ENCODE peak calls at places on chromosomes 6 and 20, in eight cellular contexts. X is WERI-Rb-1; L is lower leg skin; J is CD8-positive, alpha-beta T cell; V is RWPE1; Y is BE2C; S is GM12864; N is AG04449. D is an unnamed sample.

GRCh38 chr6:79167931-79168694 is 66.4 kb downstream of the HMGN3 start:
- DNase-seq in L (no peak), X (no peak), S (no peak), V (no peak), J (no peak), N (no peak), Y (no peak), D (no peak)

GRCh38 chr6:118335325-118335724 is 212.8 kb upstream of the PLN start:
- DNase-seq in L (no peak), S (no peak), N (no peak), Y (no peak), X (no peak), J (no peak), V (no peak), D (no peak)

GRCh38 chr6:103797738-103798137 is 1062.0 kb downstream of the HACE1 start:
- DNase-seq in X (no peak), S (no peak), V (no peak), L (no peak), Y (no peak), J (no peak), N (no peak), D (no peak)

GRCh38 chr6:53410508-53411258 is 61.9 kb upstream of the ELOVL5 start:
- DNase-seq in X (peak), Y (peak), N (no peak), J (peak), L (no peak), V (peak), S (peak), D (peak)

GRCh38 chr6:161009991-161010390 is 18.4 kb downstream of the MAP3K4 start:
- DNase-seq in X (no peak), Y (no peak), V (no peak), L (no peak), J (no peak), S (no peak), N (no peak), D (no peak)

GRCh38 chr6:170291271-170292110 is 613 bp upstream of the DLL1 start:
- DNase-seq in N (no peak), X (peak), V (no peak), Y (peak), J (peak), S (no peak), L (peak), D (no peak)

GRCh38 chr6:5261545-5262109 is 314 bp downstream of the FARS2 start:
- DNase-seq in N (no peak), Y (no peak), J (no peak), L (no peak), X (no peak), S (no peak), V (no peak), D (no peak)

GRCh38 chr20:36181934-36182603 is 27.5 kb downstream of the EPB41L1 start:
- DNase-seq in S (no peak), J (no peak), N (no peak), L (no peak), Y (no peak), X (no peak), V (no peak), D (no peak)

GRCh38 chr6:26051683-26052310 is 35.4 kb upstream of the HFE start:
- DNase-seq in J (no peak), X (no peak), Y (no peak), L (no peak), V (no peak), S (no peak), N (no peak), D (no peak)

GRCh38 chr6:111105578-111105977 is 18.3 kb downstream of the SLC16A10 start:
- DNase-seq in S (no peak), X (peak), N (no peak), J (peak), L (peak), Y (peak), V (peak), D (no peak)

GRCh38 chr6:71982385-71982784 is 96.0 kb downstream of the RIMS1 start:
- DNase-seq in J (no peak), S (peak), L (no peak), N (no peak), X (no peak), Y (no peak), V (no peak), D (no peak)

GRCh38 chr6:6758915-6759654 is 170.6 kb downstream of the LY86 start:
- DNase-seq in N (no peak), S (peak), L (peak), J (peak), Y (peak), V (peak), X (peak), D (no peak)

GRCh38 chr6:28544211-28544610 is 18.5 kb downstream of the GPX5 start:
- DNase-seq in X (no peak), J (no peak), N (no peak), V (no peak), S (no peak), Y (no peak), L (no peak), D (no peak)

GRCh38 chr6:169881976-169882375 is 130.6 kb downstream of the ERMARD start:
- DNase-seq in V (no peak), S (no peak), Y (no peak), X (no peak), J (no peak), N (no peak), L (no peak), D (no peak)

GRCh38 chr20:47379433-47380150 is 23.1 kb upstream of the ZMYND8 start:
- DNase-seq in J (no peak), Y (no peak), N (peak), S (no peak), V (no peak), L (no peak), X (no peak), D (no peak)

GRCh38 chr6:43142101-43142500 is 29.0 kb upstream of the SRF start:
- DNase-seq in V (no peak), L (no peak), Y (no peak), J (no peak), S (no peak), N (no peak), X (no peak), D (no peak)

GRCh38 chr6:37877373-37878149 is 58.0 kb downstream of the ZFAND3 start:
- DNase-seq in V (no peak), Y (no peak), N (no peak), J (no peak), S (no peak), X (no peak), L (no peak), D (no peak)

DNA sequence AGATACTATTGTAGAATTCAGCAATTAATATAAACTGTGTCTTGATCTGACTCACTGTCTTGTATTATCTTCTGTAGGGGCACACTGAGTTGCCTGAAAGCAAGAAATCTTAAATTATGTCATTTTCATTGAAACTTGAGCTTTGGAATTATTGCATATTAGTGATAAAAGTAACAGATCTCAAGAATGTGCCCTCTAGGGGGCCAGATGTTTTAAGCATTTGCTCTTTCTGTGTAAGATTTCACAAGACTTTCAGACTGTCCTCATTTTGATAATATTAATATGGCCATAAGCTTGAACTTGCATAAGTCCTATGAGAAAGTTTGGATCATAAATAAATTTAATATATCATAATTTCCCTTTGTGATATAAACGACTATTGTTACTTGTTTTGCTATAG is 55.5 kb upstream of the MYO6 start:
- DNase-seq in N (peak), L (no peak), X (no peak), J (no peak), V (no peak), Y (no peak), S (no peak), D (no peak)
- TF ChIP-seq CTCF in N (peak), L (no peak), X (no peak), J (no peak), V (no peak), Y (no peak), S (peak), D (no peak)

GRCh38 chr20:37408202-37408929 is 62.4 kb downstream of the SRC start:
- DNase-seq in N (no peak), J (no peak), S (no peak), V (no peak), X (peak), L (no peak), Y (no peak), D (no peak)
- TF ChIP-seq CTCF in N (no peak), J (no peak), S (no peak), V (no peak), X (no peak), L (no peak), Y (no peak), D (no peak)

DNA sequence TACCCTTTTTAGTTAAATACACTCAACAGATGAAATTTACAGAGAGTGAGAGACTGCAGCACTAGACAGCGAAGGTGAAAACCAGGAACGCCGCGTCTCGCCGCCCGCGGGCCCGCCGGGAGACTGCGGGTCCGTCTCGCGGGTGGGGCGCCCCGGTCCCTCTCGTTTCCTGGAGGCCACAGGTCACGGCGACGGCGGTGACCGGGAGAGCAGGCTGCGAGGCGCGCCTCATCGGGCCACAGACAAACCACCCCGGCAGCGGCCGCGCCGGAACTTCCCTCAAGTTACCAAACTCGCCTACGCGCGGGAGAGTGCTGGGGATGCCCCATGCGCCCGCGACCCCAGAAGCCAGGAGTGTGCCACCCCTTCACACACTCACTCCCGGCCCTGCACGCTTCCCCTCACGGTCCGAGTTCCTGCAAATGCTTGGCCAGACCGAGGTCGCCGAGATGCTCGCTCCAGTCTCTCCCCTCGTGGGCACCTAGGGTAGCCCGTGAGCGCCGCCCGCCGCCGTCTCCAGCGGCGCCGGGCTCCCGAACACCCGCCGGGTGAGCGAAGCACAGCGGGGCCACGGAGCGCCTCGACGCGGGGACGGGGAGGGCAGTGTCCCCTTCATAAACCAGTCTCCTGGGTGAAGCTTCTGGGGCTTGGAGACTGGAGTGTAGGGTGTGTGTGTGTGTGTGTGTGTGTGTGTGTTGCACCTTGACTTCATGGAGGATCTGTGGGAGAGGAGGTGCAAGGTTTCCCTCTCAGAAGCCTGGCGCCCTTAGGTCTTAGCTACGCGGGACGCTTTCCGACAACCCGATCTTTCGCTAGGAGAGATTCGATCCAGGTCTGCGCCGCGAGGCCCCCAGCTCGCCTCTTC is 1.4 kb downstream of the BACH2 start:
- DNase-seq in J (peak), V (peak), N (no peak), L (peak), X (peak), Y (peak), S (no peak), D (peak)
- TF ChIP-seq CTCF in J (no peak), V (peak), N (peak), L (no peak), X (peak), Y (peak), S (no peak), D (no peak)

DNA sequence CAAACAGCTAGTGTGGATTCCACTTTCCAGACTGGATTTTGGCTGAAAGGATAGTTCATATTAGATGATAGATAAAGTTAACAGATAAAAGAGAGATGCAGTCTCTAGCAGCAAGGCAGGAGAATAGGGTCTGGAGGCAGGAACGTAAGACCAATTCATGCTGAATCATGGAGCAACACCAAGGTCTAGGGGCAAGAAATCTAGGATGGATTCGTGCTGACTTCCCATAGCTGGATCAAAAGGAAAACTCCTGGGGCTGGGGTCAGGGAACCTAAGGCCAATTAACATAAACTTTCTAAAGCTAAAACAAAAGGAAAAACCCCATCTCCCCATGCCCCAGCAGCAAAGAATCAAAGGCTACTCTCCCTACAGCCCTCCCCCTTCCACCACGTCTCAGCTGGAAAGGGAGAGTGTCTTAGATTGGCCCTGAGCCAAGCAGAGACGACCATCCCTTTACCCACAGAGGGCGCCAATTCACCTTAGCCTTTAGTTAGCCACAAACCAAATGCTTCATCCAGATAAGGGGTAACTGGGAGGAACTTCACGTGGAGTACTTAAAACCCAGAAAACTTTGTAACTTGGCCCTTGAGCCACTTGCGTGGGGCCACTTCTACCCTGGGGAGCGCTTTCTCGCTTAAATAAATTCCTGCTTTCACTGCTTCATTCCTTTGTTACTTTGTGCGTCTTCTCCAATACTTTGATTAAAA is 7.6 kb downstream of the TREM1 start:
- DNase-seq in S (no peak), Y (peak), X (peak), L (no peak), N (no peak), J (peak), V (peak), D (peak)
- TF ChIP-seq CTCF in S (peak), Y (peak), X (peak), L (no peak), N (peak), J (peak), V (no peak), D (peak)

GRCh38 chr6:33128318-33128717 is 52.5 kb downstream of the HLA-DPB1 start:
- DNase-seq in Y (no peak), L (no peak), V (no peak), S (no peak), J (no peak), N (no peak), X (no peak), D (no peak)

GRCh38 chr6:33124947-33125346 is 49.2 kb downstream of the HLA-DPB1 start:
- DNase-seq in N (no peak), X (no peak), Y (no peak), V (no peak), J (no peak), S (no peak), L (no peak), D (no peak)

GRCh38 chr6:33124525-33124901 is 48.7 kb downstream of the HLA-DPB1 start:
- DNase-seq in J (no peak), N (no peak), V (no peak), S (no peak), X (no peak), Y (no peak), L (no peak), D (no peak)

GRCh38 chr6:33123732-33124524 is 48.1 kb downstream of the HLA-DPB1 start:
- DNase-seq in N (no peak), V (peak), X (peak), Y (peak), S (no peak), L (no peak), J (no peak), D (no peak)

DNA sequence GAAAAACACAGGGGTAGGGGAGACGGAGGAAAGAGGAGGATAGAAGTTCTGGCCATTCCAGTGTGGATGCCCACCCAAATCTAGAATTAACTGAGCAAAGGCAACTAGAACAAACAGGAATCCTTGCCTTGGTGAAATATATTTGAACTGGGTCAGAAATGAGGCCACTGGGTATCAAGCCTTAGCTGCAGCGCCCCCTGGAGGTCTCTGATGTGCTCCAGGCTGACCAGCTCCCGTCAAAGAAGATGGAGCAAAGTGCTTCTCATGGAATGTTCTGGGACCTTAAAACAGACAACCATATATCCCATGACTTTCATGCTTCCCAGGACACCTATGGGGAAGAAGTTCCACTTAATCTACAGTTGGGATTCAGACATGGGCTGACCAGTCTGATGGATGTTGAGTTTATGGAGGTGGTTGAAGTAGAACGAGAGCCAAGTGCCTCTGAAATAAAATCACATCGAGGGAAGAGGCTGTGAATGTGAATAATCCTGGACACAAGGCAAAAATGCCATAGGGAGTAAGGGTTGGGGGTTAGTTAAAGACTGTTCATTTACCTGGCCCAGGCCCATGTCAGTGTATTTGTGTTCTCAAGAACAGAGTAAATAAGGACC is 50.4 kb downstream of the HLA-DPB1 start:
- DNase-seq in V (no peak), S (no peak), X (peak), L (no peak), Y (peak), J (peak), N (no peak), D (peak)
- TF ChIP-seq CTCF in V (peak), S (peak), X (peak), L (no peak), Y (peak), J (peak), N (peak), D (peak)

GRCh38 chr6:56757585-56757984 is 114.9 kb upstream of the DST start:
- DNase-seq in Y (no peak), S (peak), J (no peak), V (no peak), L (no peak), N (no peak), X (peak), D (no peak)
- TF ChIP-seq CTCF in Y (peak), S (peak), J (no peak), V (no peak), L (no peak), N (peak), X (peak), D (no peak)

DNA sequence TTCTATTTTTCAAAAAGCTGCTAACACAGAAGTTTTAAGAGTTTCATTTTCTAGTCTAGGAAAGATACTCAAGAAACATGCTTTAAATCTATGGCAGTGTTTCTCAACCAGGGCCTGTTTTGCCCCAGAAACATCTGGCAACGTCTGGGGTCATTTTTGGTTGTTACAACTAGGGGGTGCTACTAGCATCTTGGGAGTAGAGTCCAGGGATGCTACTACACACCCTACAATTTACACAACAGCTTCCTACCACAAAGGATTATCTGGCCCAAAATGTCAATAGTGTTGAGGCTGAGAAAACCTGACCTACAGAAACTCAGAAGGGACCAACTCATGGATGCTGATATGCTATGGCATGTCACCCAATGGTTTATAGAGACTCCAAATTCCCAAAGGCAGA is 24.4 kb downstream of the SERAC1 start:
- DNase-seq in J (no peak), X (no peak), Y (no peak), S (no peak), V (no peak), N (no peak), L (no peak), D (no peak)
- TF ChIP-seq CTCF in J (no peak), X (peak), Y (peak), S (peak), V (no peak), N (no peak), L (no peak), D (no peak)

GRCh38 chr20:20802328-20802727 is 89.9 kb upstream of the RALGAPA2 start:
- DNase-seq in J (no peak), V (no peak), L (no peak), S (no peak), Y (no peak), X (no peak), N (no peak), D (no peak)
- TF ChIP-seq CTCF in J (no peak), V (no peak), L (no peak), S (no peak), Y (no peak), X (no peak), N (no peak), D (no peak)

D was measured in natural killer cell.